ENCODE peak calls at places on chromosomes 13 and 19, in four cellular contexts. One of them, this sample, is unnamed.

GRCh38 chr19:38467541-38468525 is 34.3 kb downstream of the RYR1 start:
- DNase-seq in stomach: no peak
- DNase-seq in PC-9: no peak
- DNase-seq in Calu3: no peak
- DNase-seq in this sample: no peak

GRCh38 chr13:110610955-110611595 is 4.3 kb upstream of the NAXD start:
- DNase-seq in stomach: no peak
- DNase-seq in PC-9: no peak
- DNase-seq in Calu3: no peak
- DNase-seq in this sample: no peak

GRCh38 chr19:41306394-41306793 is 3.6 kb upstream of the CCDC97 start:
- DNase-seq in stomach: no peak
- DNase-seq in PC-9: no peak
- DNase-seq in Calu3: no peak
- DNase-seq in this sample: no peak

GRCh38 chr13:34076943-34077703 is 259.2 kb downstream of the RFC3 start:
- DNase-seq in stomach: no peak
- DNase-seq in PC-9: peak; percentile 38
- DNase-seq in Calu3: no peak
- DNase-seq in this sample: peak; percentile 33

GRCh38 chr19:6375411-6376010 is at the start of gene PSPN:
- DNase-seq in stomach: no peak
- DNase-seq in PC-9: no peak
- DNase-seq in Calu3: no peak
- DNase-seq in this sample: no peak

GRCh38 chr13:79442706-79443105 is 36.7 kb upstream of the RBM26 start:
- DNase-seq in stomach: no peak
- DNase-seq in PC-9: no peak
- DNase-seq in Calu3: no peak
- DNase-seq in this sample: no peak

GRCh38 chr19:13151605-13152355 is 1.6 kb downstream of the IER2 start:
- DNase-seq in stomach: peak; percentile 99
- DNase-seq in PC-9: peak; percentile 95
- DNase-seq in Calu3: peak; percentile 93
- DNase-seq in this sample: peak; percentile 99

GRCh38 chr13:106001443-106001842 is 534.0 kb downstream of the EFNB2 start:
- DNase-seq in stomach: no peak
- DNase-seq in PC-9: no peak
- DNase-seq in Calu3: no peak
- DNase-seq in this sample: no peak

GRCh38 chr13:49497272-49497671 is 1.5 kb downstream of the PHF11 start:
- DNase-seq in stomach: no peak
- DNase-seq in PC-9: no peak
- DNase-seq in Calu3: no peak
- DNase-seq in this sample: no peak

GRCh38 chr19:5143471-5144411 is 174.8 kb downstream of the KDM4B start:
- DNase-seq in stomach: no peak
- DNase-seq in PC-9: no peak
- DNase-seq in Calu3: no peak
- DNase-seq in this sample: no peak

GRCh38 chr19:54030895-54031586 is 32.7 kb downstream of the VSTM1 start:
- DNase-seq in stomach: no peak
- DNase-seq in PC-9: no peak
- DNase-seq in Calu3: peak; percentile 55
- DNase-seq in this sample: no peak

GRCh38 chr13:27174766-27175455 is 3.3 kb upstream of the USP12 start:
- DNase-seq in stomach: no peak
- DNase-seq in PC-9: no peak
- DNase-seq in Calu3: no peak
- DNase-seq in this sample: no peak

DNA sequence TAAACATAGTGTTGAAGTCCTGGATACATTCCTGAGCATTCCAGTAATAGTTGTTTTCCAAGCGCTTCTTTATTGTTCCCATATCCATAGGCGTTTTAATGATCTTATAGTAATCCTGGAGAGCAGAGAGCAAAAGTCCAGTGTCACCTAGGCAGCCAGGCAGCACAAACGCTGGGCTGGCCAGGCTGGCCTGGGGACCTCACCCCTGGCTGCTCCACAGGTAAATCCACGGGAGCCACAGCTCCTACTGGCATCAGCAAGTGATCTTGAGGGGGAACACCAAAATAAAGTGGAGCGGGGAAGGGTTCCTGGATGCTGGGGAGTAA is 36.6 kb upstream of the EPHX3 start:
- DNase-seq in stomach: no peak
- DNase-seq in PC-9: no peak
- DNase-seq in Calu3: no peak
- DNase-seq in this sample: no peak
- TF ChIP-seq CTCF in stomach: no peak
- TF ChIP-seq CTCF in PC-9: no peak
- TF ChIP-seq CTCF in Calu3: no peak
- TF ChIP-seq CTCF in this sample: no peak

DNA sequence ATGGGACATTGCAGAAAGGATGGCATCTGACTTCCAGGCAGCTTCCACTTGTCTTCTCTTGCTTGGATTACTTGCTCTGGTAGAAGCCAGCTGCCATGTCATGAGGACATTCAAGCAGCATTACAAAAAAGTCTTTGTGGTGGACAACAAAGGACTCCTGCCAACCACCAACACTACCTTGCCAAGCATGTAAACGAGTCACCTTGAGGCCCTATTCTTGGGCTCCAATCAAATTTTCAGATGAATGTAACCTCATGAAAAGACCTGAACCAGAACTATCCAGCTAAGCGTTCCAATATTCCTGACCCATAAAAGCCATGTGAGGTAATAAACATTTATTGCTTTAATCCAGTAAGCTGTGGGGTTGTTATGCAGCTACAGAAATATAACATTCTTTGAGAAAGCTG is 12.5 kb downstream of the PROSER1 start:
- DNase-seq in stomach: no peak
- DNase-seq in PC-9: no peak
- DNase-seq in Calu3: no peak
- DNase-seq in this sample: no peak
- TF ChIP-seq CTCF in stomach: no peak
- TF ChIP-seq CTCF in PC-9: no peak
- TF ChIP-seq CTCF in Calu3: no peak
- TF ChIP-seq CTCF in this sample: no peak

DNA sequence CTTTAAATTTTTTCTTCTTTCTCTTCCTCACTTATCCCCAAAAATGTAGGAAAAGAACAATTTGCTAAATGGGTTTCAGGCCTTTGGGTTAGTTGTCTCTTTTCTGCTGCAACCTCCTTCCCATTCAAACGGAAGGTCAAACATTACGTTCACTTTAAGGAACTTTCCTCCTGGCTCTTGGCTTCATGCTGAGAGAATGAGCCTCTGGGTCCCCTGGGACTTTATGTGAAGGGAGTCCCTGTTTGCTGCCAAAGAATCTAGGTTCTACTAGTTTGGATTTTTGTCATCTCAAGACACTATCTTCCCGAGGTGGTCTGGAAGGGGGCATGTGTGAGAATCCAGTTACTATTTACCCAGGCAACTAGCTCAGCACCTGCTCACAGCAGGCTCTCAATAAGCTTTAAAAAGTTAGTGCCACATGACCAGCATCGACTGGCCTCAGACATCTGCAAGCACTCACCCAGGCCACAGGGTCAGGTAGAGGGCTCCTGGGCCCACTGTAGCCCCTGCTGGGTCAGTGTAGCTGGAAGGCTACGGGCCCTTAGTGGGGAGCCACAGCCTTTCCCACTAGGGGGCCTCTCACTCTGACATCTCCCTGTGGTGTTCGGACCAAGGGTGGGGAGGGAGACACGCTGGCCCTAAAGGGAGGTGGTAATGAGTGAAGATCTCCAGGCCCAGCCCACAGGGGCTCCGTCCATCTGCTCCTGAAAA is 40.5 kb downstream of the FAM124A start:
- DNase-seq in stomach: no peak
- DNase-seq in PC-9: no peak
- DNase-seq in Calu3: no peak
- DNase-seq in this sample: no peak
- TF ChIP-seq CTCF in stomach: no peak
- TF ChIP-seq CTCF in PC-9: no peak
- TF ChIP-seq CTCF in Calu3: no peak
- TF ChIP-seq CTCF in this sample: no peak

GRCh38 chr19:55160128-55160985 is 2.8 kb upstream of the TNNI3 start:
- DNase-seq in stomach: peak; percentile 93
- DNase-seq in PC-9: peak; percentile 89
- DNase-seq in Calu3: peak; percentile 98
- DNase-seq in this sample: peak; percentile 97
- TF ChIP-seq CTCF in stomach: no peak
- TF ChIP-seq CTCF in PC-9: peak; percentile 98
- TF ChIP-seq CTCF in Calu3: peak; percentile 96
- TF ChIP-seq CTCF in this sample: peak; percentile 97

GRCh38 chr13:50580684-50581305 is 262.7 kb downstream of the DLEU7 start:
- DNase-seq in stomach: no peak
- DNase-seq in PC-9: no peak
- DNase-seq in Calu3: no peak
- DNase-seq in this sample: no peak
- TF ChIP-seq CTCF in stomach: no peak
- TF ChIP-seq CTCF in PC-9: no peak
- TF ChIP-seq CTCF in Calu3: no peak
- TF ChIP-seq CTCF in this sample: no peak

DNA sequence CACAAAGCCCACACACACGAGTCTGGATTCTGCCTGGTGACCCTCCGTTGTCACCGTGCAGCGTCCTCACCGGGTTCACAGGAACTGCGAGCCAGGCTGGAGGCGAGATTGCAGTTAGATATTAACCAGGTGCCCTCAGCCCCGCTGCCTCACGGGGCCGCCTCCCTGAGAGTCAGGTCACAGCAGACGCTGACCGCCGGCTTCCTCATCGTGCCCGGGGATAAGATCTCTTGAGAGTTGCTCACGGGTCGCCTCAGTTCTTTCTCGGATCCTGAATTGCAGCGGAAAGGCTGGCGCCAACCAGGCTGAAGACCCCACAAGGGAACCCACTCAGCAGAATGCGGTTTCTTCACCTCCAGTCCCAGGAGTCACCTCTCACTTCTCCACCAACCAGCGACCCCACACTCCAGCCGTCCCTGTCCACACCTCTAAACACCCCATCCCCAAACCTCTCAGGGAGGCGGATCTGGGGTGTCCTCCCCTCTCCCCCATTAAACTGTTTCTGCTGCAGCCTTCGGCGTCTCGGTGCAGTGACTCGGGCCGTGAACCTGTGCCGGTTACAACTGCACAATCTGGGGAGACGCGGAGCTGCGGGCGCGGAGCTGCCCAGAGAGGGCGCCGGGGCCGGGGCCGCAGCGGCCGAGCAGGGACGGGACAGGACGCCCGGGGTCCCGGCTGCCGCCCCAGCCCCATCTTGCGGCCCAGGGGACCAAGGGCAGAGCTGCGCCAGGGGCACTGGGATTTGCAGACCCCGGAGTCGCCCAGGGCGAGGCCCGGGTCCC is 591 bp downstream of the ZNF823 start:
- DNase-seq in stomach: peak; percentile 82
- DNase-seq in PC-9: peak; percentile 56
- DNase-seq in Calu3: peak; percentile 68
- DNase-seq in this sample: no peak
- TF ChIP-seq CTCF in stomach: no peak
- TF ChIP-seq CTCF in PC-9: no peak
- TF ChIP-seq CTCF in Calu3: no peak
- TF ChIP-seq CTCF in this sample: no peak

GRCh38 chr13:42367836-42368235 is 95.9 kb downstream of the AKAP11 start:
- DNase-seq in stomach: no peak
- DNase-seq in PC-9: peak; percentile 35
- DNase-seq in Calu3: no peak
- DNase-seq in this sample: no peak

GRCh38 chr13:42360046-42360445 is 88.1 kb downstream of the AKAP11 start:
- DNase-seq in stomach: no peak
- DNase-seq in PC-9: no peak
- DNase-seq in Calu3: no peak
- DNase-seq in this sample: no peak

GRCh38 chr13:42361701-42362100 is 89.7 kb downstream of the AKAP11 start:
- DNase-seq in stomach: no peak
- DNase-seq in PC-9: no peak
- DNase-seq in Calu3: no peak
- DNase-seq in this sample: no peak

GRCh38 chr13:42364613-42365000 is 92.7 kb downstream of the AKAP11 start:
- DNase-seq in stomach: no peak
- DNase-seq in PC-9: no peak
- DNase-seq in Calu3: no peak
- DNase-seq in this sample: no peak

DNA sequence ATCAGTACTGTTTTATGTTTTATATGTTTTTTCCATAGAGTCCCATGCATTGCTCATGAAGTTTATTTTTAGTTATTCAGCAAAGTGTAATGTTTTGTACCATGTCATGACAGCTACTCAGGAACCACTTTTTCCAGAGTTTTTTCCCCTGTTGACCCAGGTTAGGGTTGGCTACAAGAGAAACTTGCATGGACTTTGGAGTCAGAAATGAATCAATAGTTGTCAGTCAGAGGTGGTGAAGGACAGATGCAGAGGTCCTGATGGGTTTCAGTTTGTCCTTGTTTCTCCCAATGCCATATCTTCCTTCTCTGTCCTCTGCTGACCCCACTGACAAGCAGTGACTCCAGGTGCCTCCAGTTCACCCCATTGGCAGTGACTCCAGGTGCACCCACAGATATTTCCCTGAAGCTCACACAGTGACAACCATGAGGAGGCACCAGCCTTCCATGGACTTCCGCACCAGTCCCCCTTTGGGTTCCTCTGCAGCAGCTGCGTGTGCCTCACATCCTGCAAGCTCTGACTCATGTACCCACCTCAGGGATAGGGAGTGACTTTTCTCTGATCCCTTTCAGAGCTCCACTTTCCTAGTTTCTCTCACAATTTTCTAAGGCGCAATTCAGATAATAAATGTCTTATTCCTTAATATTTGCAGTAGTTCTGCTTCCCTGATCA is 92.1 kb downstream of the AKAP11 start:
- DNase-seq in stomach: no peak
- DNase-seq in PC-9: no peak
- DNase-seq in Calu3: no peak
- DNase-seq in this sample: peak; percentile 44
- TF ChIP-seq CTCF in stomach: no peak
- TF ChIP-seq CTCF in PC-9: no peak
- TF ChIP-seq CTCF in Calu3: no peak
- TF ChIP-seq CTCF in this sample: no peak

DNA sequence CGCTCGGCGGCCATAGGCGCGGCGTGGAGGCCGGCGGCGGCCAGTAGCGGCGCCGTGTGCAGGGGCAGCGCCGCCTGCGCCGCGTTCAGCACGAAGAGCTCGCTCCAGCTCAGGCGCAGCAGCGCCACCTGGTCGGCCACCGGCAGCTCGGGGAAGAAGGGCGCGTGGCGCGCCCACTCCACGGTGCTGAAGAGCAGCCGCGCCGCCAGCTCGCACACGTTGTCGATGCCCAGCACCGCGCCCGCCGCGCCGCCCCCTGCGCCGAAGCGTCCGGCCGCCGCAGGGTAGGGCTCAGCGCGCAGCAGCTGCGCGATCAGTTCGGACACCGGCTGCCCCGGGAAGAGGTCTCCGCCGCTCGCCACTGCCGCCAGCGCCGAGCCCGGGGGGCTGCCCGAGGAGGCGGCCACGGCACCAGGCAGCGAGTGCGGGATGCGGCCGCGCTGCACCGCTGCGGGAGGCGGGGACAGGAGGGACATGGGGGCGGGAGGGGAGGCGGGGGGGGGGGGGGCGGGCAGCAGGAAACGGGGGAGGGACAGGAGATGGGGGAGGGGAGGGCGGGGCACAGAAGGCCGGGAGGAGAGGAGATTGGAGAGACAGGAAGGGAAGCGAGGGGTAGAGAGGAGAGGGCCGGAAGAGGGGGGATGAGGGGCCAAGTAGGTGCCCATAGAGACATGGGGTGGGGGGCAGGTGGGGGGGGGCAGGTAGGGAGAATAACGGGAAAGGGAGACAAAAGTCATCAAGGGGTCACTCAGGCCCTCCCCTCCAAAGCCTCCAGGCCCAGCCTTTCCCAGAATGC is 9.8 kb downstream of the OCEL1 start:
- DNase-seq in stomach: peak; percentile 77
- DNase-seq in PC-9: peak; percentile 24
- DNase-seq in Calu3: peak; percentile 33
- DNase-seq in this sample: peak; percentile 51
- TF ChIP-seq CTCF in stomach: no peak
- TF ChIP-seq CTCF in PC-9: no peak
- TF ChIP-seq CTCF in Calu3: no peak
- TF ChIP-seq CTCF in this sample: peak; percentile 76

This sample was measured in RWPE1.